ENCODE peak calls at places on chromosomes 1 and 21, in five cellular contexts. U is fibroblast of lung, J is IMR-90, L is kidney, Z is K562. X is an unnamed sample.

GRCh38 chr1:23799570-23800395 is 771 bp downstream of the GALE start:
- DNase-seq in U (peak; percentile 73), Z (peak; percentile 88), L (peak; percentile 96), J (peak; percentile 56), X (no peak)

GRCh38 chr1:14699596-14699995 is 101.1 kb downstream of the KAZN start:
- DNase-seq in U (no peak), Z (no peak), L (no peak), J (no peak), X (no peak)

GRCh38 chr1:228058981-228059535 is 23.4 kb upstream of the ARF1 start:
- DNase-seq in U (no peak), L (no peak), J (no peak), Z (no peak), X (no peak)

GRCh38 chr21:42903817-42904216 is 10.7 kb downstream of the NDUFV3 start:
- DNase-seq in Z (no peak), U (no peak), L (no peak), J (no peak), X (no peak)

GRCh38 chr1:18802231-18802630 is 57.2 kb downstream of the TAS1R2 start:
- DNase-seq in J (no peak), Z (no peak), L (no peak), U (no peak), X (no peak)

GRCh38 chr1:17369466-17369865 is 2.5 kb upstream of the PADI6 start:
- DNase-seq in Z (no peak), U (no peak), J (peak; percentile 37), L (no peak), X (no peak)

GRCh38 chr1:111882986-111883560 is 106.4 kb downstream of the KCND3 start:
- DNase-seq in L (no peak), J (peak; percentile 7), Z (no peak), U (no peak), X (no peak)

GRCh38 chr1:239912471-239912870 is 179.2 kb upstream of the FMN2 start:
- DNase-seq in Z (no peak), U (no peak), L (no peak), J (peak; percentile 19), X (no peak)

GRCh38 chr1:19776287-19776686 is 23.4 kb downstream of the TMCO4 start:
- DNase-seq in U (no peak), J (no peak), L (no peak), Z (no peak), X (no peak)

GRCh38 chr1:203238535-203238934 is 9.1 kb upstream of the CHIT1 start:
- DNase-seq in J (no peak), Z (no peak), U (no peak), L (no peak), X (no peak)

GRCh38 chr1:91404151-91405012 is at the start of gene HFM1:
- DNase-seq in U (peak; percentile 70), Z (peak; percentile 92), J (peak; percentile 69), L (peak; percentile 94), X (peak; percentile 80)

GRCh38 chr1:113320972-113321680 is 69.2 kb upstream of the MAGI3 start:
- DNase-seq in Z (no peak), U (no peak), J (peak; percentile 11), L (no peak), X (no peak)

GRCh38 chr1:55716610-55717009 is 501.4 kb upstream of the USP24 start:
- DNase-seq in U (peak; percentile 71), L (no peak), J (peak; percentile 78), Z (no peak), X (no peak)

GRCh38 chr1:54011316-54012007 is 6.5 kb downstream of the LDLRAD1 start:
- DNase-seq in L (no peak), U (no peak), Z (no peak), J (no peak), X (no peak)

GRCh38 chr1:50427818-50428779 is 4.9 kb upstream of the DMRTA2 start:
- DNase-seq in L (no peak), J (no peak), Z (no peak), U (no peak), X (no peak)

GRCh38 chr1:30318413-30318812 is 405.0 kb downstream of the MATN1 start:
- DNase-seq in L (no peak), U (no peak), Z (no peak), J (no peak), X (no peak)

GRCh38 chr1:66137235-66137634 is 344.5 kb downstream of the PDE4B start:
- DNase-seq in U (no peak), J (peak; percentile 6), Z (no peak), L (no peak), X (no peak)

GRCh38 chr1:54118704-54119103 is 34.1 kb downstream of the CDCP2 start:
- DNase-seq in Z (no peak), U (peak; percentile 37), L (no peak), J (peak; percentile 90), X (no peak)

GRCh38 chr1:110477445-110477957 is 26.6 kb downstream of the PROK1 start:
- DNase-seq in L (no peak), U (no peak), J (no peak), Z (no peak), X (no peak)

GRCh38 chr1:43329995-43330751 is 7.4 kb upstream of the MPL start:
- DNase-seq in Z (peak; percentile 99), J (peak; percentile 87), U (peak; percentile 46), L (peak; percentile 82), X (peak; percentile 14)

GRCh38 chr1:232628335-232629214 is 1.4 kb downstream of the SIPA1L2 start:
- DNase-seq in J (peak; percentile 52), L (no peak), U (peak; percentile 75), Z (no peak), X (no peak)

GRCh38 chr1:205775717-205776056 is 405 bp upstream of the RAB29 start:
- DNase-seq in J (peak; percentile 33), U (peak; percentile 65), L (no peak), Z (no peak), X (no peak)

GRCh38 chr1:58981392-58981791 is 197.5 kb upstream of the JUN start:
- DNase-seq in L (no peak), J (no peak), U (no peak), Z (no peak), X (no peak)

GRCh38 chr1:234987415-234988159 is 141.1 kb downstream of the TOMM20 start:
- DNase-seq in U (peak; percentile 78), L (peak; percentile 88), Z (no peak), J (peak; percentile 87), X (no peak)

GRCh38 chr1:153288634-153289275 is 24.0 kb downstream of the PGLYRP3 start:
- DNase-seq in L (no peak), U (no peak), J (no peak), Z (peak; percentile 79), X (peak; percentile 17)

GRCh38 chr1:68217060-68217554 is 15.2 kb downstream of the WLS start:
- DNase-seq in L (no peak), J (no peak), Z (no peak), U (no peak), X (no peak)

GRCh38 chr1:56180806-56181205 is 398.6 kb downstream of the PLPP3 start:
- DNase-seq in L (no peak), U (peak; percentile 64), Z (no peak), J (peak; percentile 31), X (no peak)

GRCh38 chr1:228317891-228318810 is 88.5 kb downstream of the TRIM11 start:
- DNase-seq in J (no peak), Z (no peak), U (no peak), L (no peak), X (no peak)

GRCh38 chr1:45014403-45015028 is 2.5 kb downstream of the UROD start:
- DNase-seq in L (peak; percentile 84), U (peak; percentile 91), J (peak; percentile 88), Z (peak; percentile 75), X (peak; percentile 85)

GRCh38 chr1:45012639-45013278 is 705 bp downstream of the UROD start:
- DNase-seq in U (peak; percentile 65), J (peak; percentile 66), L (peak; percentile 90), Z (peak; percentile 99), X (peak; percentile 37)

GRCh38 chr1:45011837-45012638 is at the start of gene UROD:
- DNase-seq in Z (peak; percentile 97), U (peak; percentile 97), J (peak; percentile 96), L (peak; percentile 96), X (peak; percentile 95)

GRCh38 chr1:45015683-45016082 is 3.6 kb downstream of the UROD start:
- DNase-seq in U (no peak), J (no peak), L (no peak), Z (peak; percentile 2), X (no peak)

GRCh38 chr1:45013551-45014209 is 1.6 kb downstream of the UROD start:
- DNase-seq in L (no peak), J (no peak), U (no peak), Z (peak; percentile 15), X (no peak)
- H3K9ac ChIP-seq in L (no peak overlapping the region), J (no peak overlapping the region), U (no peak overlapping the region), Z (peak overlapping the region; percentile 89), X (peak overlapping the region; percentile 73)

GRCh38 chr1:21939650-21940374 is 2.7 kb upstream of the HSPG2 start:
- DNase-seq in Z (no peak), J (peak; percentile 98), L (peak; percentile 95), U (peak; percentile 87), X (no peak)
- H3K9ac ChIP-seq in Z (peak overlapping the region; percentile 49), J (no peak overlapping the region), L (no peak overlapping the region), U (no peak overlapping the region), X (no peak overlapping the region)

DNA sequence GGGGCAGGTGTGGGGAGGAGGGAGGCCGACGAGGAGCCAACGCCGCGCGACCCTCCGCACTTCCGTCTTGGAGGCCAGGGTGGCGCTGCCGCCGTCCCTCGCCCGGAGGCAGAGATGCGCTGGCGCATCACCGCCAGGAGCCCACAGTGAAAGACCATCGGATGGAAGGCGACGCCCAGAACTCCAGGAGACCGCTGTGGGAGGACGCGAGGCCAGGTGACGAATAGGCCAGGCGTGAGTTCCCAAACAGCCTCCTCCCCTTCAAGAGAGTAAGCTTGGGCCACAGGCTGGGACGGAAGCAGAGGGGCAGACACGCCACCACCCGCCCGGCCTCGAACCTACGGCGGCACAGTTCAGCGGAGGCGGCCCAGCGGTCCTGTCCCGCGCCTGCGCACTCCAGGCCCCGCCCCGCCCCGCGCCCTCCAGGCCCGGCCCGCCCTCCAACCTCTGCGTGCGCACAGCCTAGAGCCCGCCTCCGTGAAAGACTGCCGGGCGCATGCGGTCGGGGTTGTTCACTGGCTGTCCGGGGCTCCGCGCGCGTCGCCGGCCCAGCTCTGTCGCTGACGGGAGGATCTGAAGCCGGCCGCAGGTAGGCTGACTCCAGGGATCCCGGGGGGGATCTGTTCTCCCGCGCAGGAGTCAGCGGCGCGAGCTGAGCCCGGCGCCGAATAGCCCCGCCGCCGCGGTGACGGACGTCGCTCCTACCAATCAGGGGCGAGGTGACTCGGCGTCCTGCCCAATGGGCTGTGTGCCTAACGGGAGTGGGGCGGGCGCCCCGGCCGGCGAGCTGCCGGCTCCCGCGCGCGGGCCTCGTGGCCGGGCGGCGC is at the start of gene CTPS1:
- DNase-seq in J (peak; percentile 91), Z (peak; percentile 100), U (peak; percentile 92), L (peak; percentile 98), X (peak; percentile 95)
- H3K9ac ChIP-seq in J (peak within 1 kb of the TSS; percentile 85), Z (peak within 1 kb of the TSS; percentile 99), U (peak within 1 kb of the TSS; percentile 82), L (peak within 1 kb of the TSS; percentile 84), X (peak within 1 kb of the TSS; percentile 95)

DNA sequence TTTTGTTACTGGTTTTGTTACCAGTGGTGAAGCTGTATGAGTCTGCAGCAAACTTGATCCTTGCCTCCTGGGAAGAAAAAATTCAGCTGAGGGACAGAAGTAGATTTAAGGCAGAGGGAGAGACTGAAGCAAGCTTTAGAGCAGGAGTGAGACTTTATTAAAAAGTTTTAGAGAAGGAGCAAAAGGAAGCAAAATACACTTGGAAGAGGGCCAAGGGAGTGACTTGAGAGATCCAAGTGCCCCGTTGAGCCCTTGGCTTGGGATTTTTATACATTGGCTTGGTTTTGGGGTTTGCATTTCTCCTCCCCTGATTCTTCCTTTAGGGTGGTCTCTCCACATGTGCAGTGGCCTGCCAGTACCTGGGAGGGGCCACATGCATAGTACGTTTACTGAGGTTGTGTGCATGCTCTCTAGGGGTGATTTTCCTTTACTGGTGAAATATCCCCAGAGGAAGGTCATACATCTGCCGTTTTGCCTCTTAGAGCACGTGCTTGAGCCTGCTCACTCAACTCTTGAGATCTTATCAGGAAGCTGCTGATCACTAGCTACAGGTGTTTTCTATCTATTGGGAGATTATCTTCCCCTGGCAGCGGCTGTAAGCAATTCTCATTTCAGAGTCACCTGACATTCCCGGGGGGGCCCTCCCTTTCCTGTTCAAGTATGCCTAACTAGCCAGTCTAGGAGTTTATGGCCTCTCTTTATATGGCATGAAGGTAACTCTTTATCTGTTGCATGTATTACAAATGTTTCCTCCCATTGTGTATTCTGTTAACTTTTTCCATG is 20.3 kb downstream of the FASLG start:
- DNase-seq in Z (no peak), L (no peak), U (no peak), J (no peak), X (peak; percentile 73)
- H3K9ac ChIP-seq in Z (no peak overlapping the region), L (no peak overlapping the region), U (no peak overlapping the region), J (no peak overlapping the region), X (peak overlapping the region; percentile 1)